ENCODE peak calls at places on chromosomes 13 and 19, in five cellular contexts. V is PC-9, B is psoas muscle, S is ovary, X is fibroblast of villous mesenchyme. F is an unnamed sample.

GRCh38 chr13:50130686-50131051 is 115.4 kb downstream of the KCNRG start:
- DNase-seq in V (peak), B (peak), S (no peak), X (peak), F (peak)

GRCh38 chr19:29285878-29286277 is 72.9 kb upstream of the UQCRFS1 start:
- DNase-seq in V (no peak), B (no peak), S (no peak), X (no peak), F (no peak)

GRCh38 chr13:50512602-50513527 is 330.6 kb downstream of the DLEU7 start:
- DNase-seq in V (no peak), B (peak), S (peak), X (peak), F (peak)

GRCh38 chr19:934865-935422 is 9.1 kb downstream of the ARID3A start:
- DNase-seq in V (peak), B (peak), S (peak), X (peak), F (peak)

GRCh38 chr13:110546933-110547332 is 14.6 kb downstream of the RAB20 start:
- DNase-seq in V (peak), B (peak), S (peak), X (peak), F (peak)

GRCh38 chr13:101930331-101930730 is 471.5 kb downstream of the FGF14 start:
- DNase-seq in V (no peak), B (no peak), S (no peak), X (peak), F (no peak)

GRCh38 chr19:43489310-43489709 is 15.2 kb downstream of the PHLDB3 start:
- DNase-seq in V (no peak), B (no peak), S (no peak), X (peak), F (no peak)

GRCh38 chr13:50140742-50141659 is 125.8 kb downstream of the KCNRG start:
- DNase-seq in V (no peak), B (no peak), S (no peak), X (no peak), F (no peak)

GRCh38 chr13:27926644-27927434 is 7.0 kb downstream of the PDX1 start:
- DNase-seq in V (no peak), B (no peak), S (no peak), X (no peak), F (no peak)

GRCh38 chr19:55809381-55810058 is 22.3 kb downstream of the NLRP11 start:
- DNase-seq in V (peak), B (no peak), S (peak), X (peak), F (peak)

GRCh38 chr19:41233748-41234240 is 14.8 kb downstream of the AXL start:
- DNase-seq in V (no peak), B (no peak), S (no peak), X (no peak), F (no peak)

GRCh38 chr19:48659768-48660167 is 13.0 kb downstream of the NTN5 start:
- DNase-seq in V (no peak), B (no peak), S (no peak), X (no peak), F (peak)

GRCh38 chr13:101449971-101450748 is 2.3 kb upstream of the ITGBL1 start:
- DNase-seq in V (peak), B (no peak), S (no peak), X (peak), F (peak)

GRCh38 chr13:113562085-113562749 is 22.3 kb upstream of the TFDP1 start:
- DNase-seq in V (peak), B (peak), S (peak), X (peak), F (peak)

GRCh38 chr19:2291185-2291751 is 9.3 kb upstream of the PEAK3 start:
- DNase-seq in V (no peak), B (no peak), S (no peak), X (no peak), F (no peak)

GRCh38 chr19:49581007-49581508 is at the start of gene PRRG2:
- DNase-seq in V (peak), B (no peak), S (peak), X (no peak), F (no peak)

GRCh38 chr19:366205-366783 is 21.7 kb upstream of the MIER2 start:
- DNase-seq in V (no peak), B (no peak), S (no peak), X (no peak), F (no peak)

GRCh38 chr13:39825886-39826285 is 170.4 kb downstream of the COG6 start:
- DNase-seq in V (no peak), B (no peak), S (no peak), X (no peak), F (no peak)

GRCh38 chr13:69324109-69324886 is 783.3 kb upstream of the ATXN8OS start:
- DNase-seq in V (no peak), B (no peak), S (no peak), X (no peak), F (peak)

GRCh38 chr19:16136185-16137067 is 7.1 kb upstream of the HSH2D start:
- DNase-seq in V (no peak), B (no peak), S (no peak), X (no peak), F (no peak)

GRCh38 chr13:20708216-20708615 is 4.7 kb downstream of the IL17D start:
- DNase-seq in V (no peak), B (no peak), S (no peak), X (no peak), F (no peak)

GRCh38 chr19:10104665-10105221 is 1.4 kb upstream of the PPAN start:
- DNase-seq in V (no peak), B (peak), S (no peak), X (no peak), F (no peak)

GRCh38 chr19:401836-402535 is 7.0 kb downstream of the C2CD4C start:
- DNase-seq in V (no peak), B (peak), S (no peak), X (no peak), F (no peak)

GRCh38 chr19:46623915-46624502 is 880 bp downstream of the PTGIR start:
- DNase-seq in V (no peak), B (no peak), S (no peak), X (no peak), F (no peak)

DNA sequence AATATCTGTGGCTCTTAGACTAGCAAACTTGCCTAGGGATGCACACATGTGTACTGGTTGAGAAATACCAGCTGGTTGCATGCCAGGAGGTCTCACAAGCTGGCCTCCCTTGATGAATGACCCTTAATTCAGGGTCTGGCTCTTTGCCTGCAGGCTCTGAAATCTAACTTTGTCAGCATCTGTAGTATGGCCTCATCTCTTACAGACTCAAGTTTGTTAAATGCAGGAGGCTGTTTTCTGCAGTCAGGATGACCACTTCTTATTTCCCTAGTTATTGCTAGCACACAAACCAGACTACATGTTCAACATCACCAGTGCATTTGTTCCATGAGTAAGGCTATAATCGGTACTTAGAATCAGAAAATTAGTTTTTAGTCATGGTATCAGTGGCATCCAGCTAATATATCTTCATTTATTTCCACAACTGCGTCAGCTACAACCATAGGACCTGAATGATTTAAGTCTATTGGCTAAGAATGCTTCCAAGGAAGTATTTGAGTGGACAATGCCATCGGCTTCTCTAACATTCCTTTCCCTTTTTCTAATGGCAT is 23.3 kb upstream of the POSTN start:
- DNase-seq in V (no peak), B (no peak), S (no peak), X (peak), F (peak)
- TF ChIP-seq CTCF in V (no peak), B (no peak), S (no peak), X (no peak), F (no peak)

GRCh38 chr19:17447704-17448189 is 721 bp downstream of the TMEM221 start:
- DNase-seq in V (no peak), B (no peak), S (no peak), X (no peak), F (no peak)
- H3K4me3 ChIP-seq in V (peak), B (peak), S (peak), X (peak), F (no peak)

GRCh38 chr19:5690125-5690954 is at the start of gene RPL36:
- DNase-seq in V (peak), B (peak), S (peak), X (peak), F (peak)

GRCh38 chr19:5684694-5685430 is 4.0 kb downstream of the HSD11B1L start:
- DNase-seq in V (no peak), B (no peak), S (peak), X (no peak), F (no peak)

GRCh38 chr19:5686647-5687359 is 3.3 kb upstream of the RPL36 start:
- DNase-seq in V (peak), B (peak), S (peak), X (peak), F (peak)

GRCh38 chr19:5686326-5686646 is 3.8 kb upstream of the RPL36 start:
- DNase-seq in V (no peak), B (no peak), S (no peak), X (no peak), F (no peak)

DNA sequence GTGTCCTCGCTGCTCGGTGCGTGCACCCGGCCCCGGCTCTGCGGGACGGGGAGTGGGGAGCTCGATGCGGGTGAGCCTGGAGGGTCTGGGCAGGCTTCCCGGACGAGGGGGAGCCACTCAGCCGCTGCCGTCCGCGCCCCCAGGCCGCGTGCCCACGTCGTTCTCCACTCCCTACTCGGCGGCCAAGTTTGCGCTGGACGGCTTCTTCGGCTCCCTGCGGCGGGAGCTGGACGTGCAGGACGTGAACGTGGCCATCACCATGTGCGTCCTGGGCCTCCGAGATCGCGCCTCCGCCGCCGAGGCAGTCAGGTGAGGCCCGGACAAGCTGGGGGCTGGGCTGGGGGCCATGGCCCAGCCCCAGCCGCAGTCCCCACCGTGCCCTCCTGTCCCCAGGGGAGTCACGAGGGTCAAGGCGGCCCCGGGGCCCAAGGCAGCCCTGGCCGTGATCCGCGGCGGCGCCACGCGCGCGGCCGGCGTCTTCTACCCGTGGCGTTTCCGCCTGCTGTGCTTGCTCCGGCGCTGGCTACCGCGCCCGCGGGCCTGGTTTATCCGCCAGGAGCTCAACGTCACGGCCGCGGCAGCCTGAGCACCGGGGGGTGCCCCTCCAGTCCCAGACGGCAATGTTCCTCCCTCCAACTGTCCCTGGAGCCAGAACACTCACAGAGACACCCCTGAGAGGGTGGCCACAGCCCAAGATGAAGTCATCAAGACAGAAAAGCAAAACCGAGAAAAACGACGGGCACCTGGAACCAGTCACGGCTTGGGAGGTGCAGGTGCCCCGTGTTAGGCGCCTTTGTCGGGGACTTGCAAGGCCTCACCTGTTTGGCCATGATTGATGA is 2.5 kb upstream of the RPL36 start:
- DNase-seq in V (no peak), B (peak), S (peak), X (no peak), F (no peak)
- TF ChIP-seq CTCF in V (no peak), B (no peak), S (peak), X (no peak), F (no peak)

GRCh38 chr19:11422163-11423068 is 3.3 kb upstream of the RGL3 start:
- DNase-seq in V (peak), B (peak), S (peak), X (peak), F (peak)
- H3K4me3 ChIP-seq in V (peak), B (peak), S (no peak), X (peak), F (no peak)

F was measured in fibroblast of mammary gland.